ENCODE peak calls at places on chromosomes 4 and X, in seven cellular contexts. V is transverse colon, Q is H1, M is GM23338, A is sigmoid colon, E is esophagus muscularis mucosa, K is breast epithelium. D is an unnamed sample.
A peak's percentile ranks its signal among the peaks of the same experiment; 100 is the strongest.

GRCh38 chr4:6172093-6172926 is 28.0 kb downstream of the JAKMIP1 start:
- DNase-seq in V (no peak), Q (no peak), M (no peak), A (no peak), E (no peak), K (no peak), D (peak; percentile 43)

GRCh38 chrX:72382199-72382590 is 76.5 kb upstream of the CITED1 start:
- DNase-seq in V (no peak), Q (no peak), M (no peak), A (no peak), E (no peak), K (no peak), D (no peak)

GRCh38 chr4:34170941-34171340 is 2073.4 kb downstream of the ARAP2 start:
- DNase-seq in V (no peak), Q (no peak), M (no peak), A (no peak), E (no peak), K (no peak), D (no peak)

GRCh38 chr4:181569553-181569952 is 673.6 kb upstream of the TENM3 start:
- DNase-seq in V (no peak), Q (no peak), M (peak; percentile 62), A (no peak), E (no peak), K (no peak), D (no peak)

GRCh38 chr4:11805837-11806236 is 377.1 kb upstream of the HS3ST1 start:
- DNase-seq in V (no peak), Q (no peak), M (peak; percentile 46), A (no peak), E (no peak), K (no peak), D (no peak)

GRCh38 chrX:85012098-85012497 is 8.4 kb downstream of the APOOL start:
- DNase-seq in V (no peak), Q (no peak), M (no peak), A (no peak), E (no peak), K (no peak), D (no peak)

GRCh38 chr4:114076865-114077264 is 97.4 kb upstream of the ARSJ start:
- DNase-seq in V (no peak), Q (no peak), M (no peak), A (no peak), E (no peak), K (no peak), D (no peak)

GRCh38 chr4:141668200-141668599 is 31.8 kb downstream of the IL15 start:
- DNase-seq in V (no peak), Q (no peak), M (no peak), A (no peak), E (no peak), K (no peak), D (no peak)

GRCh38 chrX:750263-750662 is 119.7 kb downstream of the SHOX start:
- DNase-seq in V (no peak), Q (no peak), M (no peak), A (no peak), E (no peak), K (no peak), D (no peak)

GRCh38 chrX:24395775-24396174 is 35.3 kb downstream of the SUPT20HL1 start:
- DNase-seq in V (peak; percentile 29), Q (no peak), M (peak; percentile 75), A (no peak), E (no peak), K (peak; percentile 33), D (peak; percentile 31)

GRCh38 chrX:77731821-77732419 is 54.1 kb downstream of the ATRX start:
- DNase-seq in V (no peak), Q (no peak), M (peak; percentile 28), A (no peak), E (no peak), K (no peak), D (no peak)

DNA sequence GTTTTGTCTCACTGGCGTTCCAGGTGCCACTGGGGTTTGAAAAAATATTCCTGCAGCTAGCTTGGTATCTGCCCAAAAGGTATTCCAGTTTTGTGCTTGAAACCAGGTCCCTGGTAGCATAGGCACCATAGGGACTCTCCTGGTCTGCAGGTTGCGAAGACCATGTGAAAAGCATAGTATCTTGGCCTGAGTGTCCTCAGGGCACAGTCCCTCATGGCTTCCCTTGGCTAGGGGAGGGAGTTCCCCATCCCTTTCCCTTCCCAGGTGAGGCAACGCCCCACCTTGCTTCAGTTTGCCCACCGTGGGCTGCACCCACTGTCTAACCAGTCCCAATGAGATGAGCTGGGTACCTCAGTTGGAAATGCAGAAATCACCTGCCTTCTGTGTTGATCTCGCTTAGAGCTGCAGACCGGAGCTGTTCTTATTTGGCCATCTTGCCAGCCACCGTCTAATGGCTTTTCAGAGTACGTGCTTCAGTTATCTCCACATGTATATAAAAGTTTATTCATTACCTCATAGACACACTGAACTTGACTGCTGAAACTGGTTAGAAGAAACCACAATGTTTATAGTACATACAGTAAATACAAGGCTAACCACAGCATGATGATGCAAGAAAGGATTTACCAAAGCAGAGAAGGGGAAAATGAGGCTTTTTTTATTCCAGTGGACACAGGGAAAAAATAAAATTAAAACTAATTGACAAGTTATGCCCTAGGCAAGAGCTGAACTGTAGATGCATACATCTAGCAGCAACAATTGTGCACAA is 10.6 kb downstream of the PBDC1 start:
- DNase-seq in V (no peak), Q (no peak), M (no peak), A (no peak), E (no peak), K (no peak), D (no peak)
- H3K27ac ChIP-seq in V (no peak overlapping the region), Q (no peak overlapping the region), M (no peak overlapping the region), A (no peak overlapping the region), E (no peak overlapping the region), K (peak overlapping the region; percentile 1), D (no peak overlapping the region)

DNA sequence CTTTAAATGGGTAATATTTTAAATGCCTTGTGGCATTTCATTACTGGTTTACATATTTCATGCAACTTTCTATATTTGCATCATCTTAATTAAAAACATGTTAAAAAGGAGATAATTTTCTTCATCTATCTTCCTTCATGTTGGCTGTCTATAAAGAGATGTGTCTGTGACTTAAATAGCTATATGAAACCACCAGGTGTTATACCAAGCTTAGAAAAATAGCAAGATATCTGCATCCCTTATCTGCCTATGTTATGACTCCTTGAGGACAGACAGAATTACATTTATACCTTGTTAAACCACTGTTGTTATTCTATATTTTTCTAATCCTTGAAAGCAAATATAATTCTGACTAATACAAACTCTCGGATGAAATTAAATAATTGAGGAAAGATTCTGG is 763.8 kb upstream of the GALNTL6 start:
- DNase-seq in V (no peak), Q (no peak), M (no peak), A (no peak), E (no peak), K (no peak), D (no peak)
- TF ChIP-seq CTCF in V (no peak), Q (no peak), M (no peak), A (no peak), E (no peak), K (no peak), D (no peak)

GRCh38 chrX:150692837-150693781 is at the start of gene MTMR1:
- DNase-seq in V (peak; percentile 42), Q (no peak), M (peak; percentile 29), A (peak; percentile 67), E (no peak), K (no peak), D (peak; percentile 44)

GRCh38 chrX:150694738-150695410 is 1.7 kb downstream of the MTMR1 start:
- DNase-seq in V (no peak), Q (no peak), M (no peak), A (no peak), E (no peak), K (no peak), D (no peak)

GRCh38 chrX:150692296-150692695 is 900 bp upstream of the MTMR1 start:
- DNase-seq in V (no peak), Q (no peak), M (no peak), A (no peak), E (no peak), K (no peak), D (no peak)

GRCh38 chrX:150696264-150696789 is 3.1 kb downstream of the MTMR1 start:
- DNase-seq in V (no peak), Q (no peak), M (no peak), A (no peak), E (no peak), K (no peak), D (no peak)

DNA sequence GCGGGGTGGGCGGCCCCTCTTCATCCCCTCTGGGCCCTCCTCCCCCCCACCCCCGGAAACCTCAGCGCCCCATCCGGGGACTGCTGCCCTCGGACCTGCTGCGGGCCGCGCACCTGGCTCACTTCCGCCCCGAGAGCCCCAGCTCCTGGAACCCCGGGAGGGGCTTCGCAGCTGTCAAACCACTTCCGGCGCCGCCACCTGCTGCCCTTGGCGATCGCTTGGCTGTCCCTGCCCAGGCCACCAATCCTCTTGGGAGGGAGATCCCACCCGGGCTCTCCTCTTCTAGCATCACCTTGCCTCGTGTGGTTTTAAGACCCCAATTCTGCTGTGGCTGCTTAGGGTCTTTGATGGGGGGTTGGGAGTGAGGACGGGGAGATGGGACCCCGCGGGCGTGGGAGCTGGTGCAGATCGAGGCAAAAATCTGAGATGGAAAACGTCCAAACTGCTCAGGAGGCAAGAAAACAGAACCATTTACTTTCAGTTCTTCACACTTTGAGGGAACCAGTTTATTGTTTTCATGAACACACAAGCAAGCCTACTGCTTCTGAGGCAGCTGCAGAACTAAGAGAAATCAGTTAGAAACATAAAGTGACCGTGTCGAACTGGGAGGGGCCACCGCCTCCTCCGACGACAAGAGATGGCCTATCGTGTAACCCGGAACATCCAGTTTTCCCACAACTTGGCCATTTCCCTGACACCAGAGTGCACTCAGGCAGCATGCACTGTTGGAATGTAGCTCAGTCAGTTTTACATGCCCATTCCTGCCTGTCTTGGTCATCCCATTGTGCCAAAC is 782 bp downstream of the MTMR1 start:
- DNase-seq in V (peak; percentile 80), Q (peak; percentile 64), M (peak; percentile 74), A (peak; percentile 69), E (no peak), K (peak; percentile 87), D (peak; percentile 66)
- TF ChIP-seq POLR2AphosphoS5 in V (no peak), Q (no peak), M (no peak), A (peak; percentile 18), E (no peak), K (no peak), D (no peak)

GRCh38 chr4:152564336-152564735 is 28.4 kb upstream of the FBXW7 start:
- DNase-seq in V (no peak), Q (no peak), M (no peak), A (no peak), E (no peak), K (no peak), D (no peak)

GRCh38 chr4:152559641-152560040 is 23.7 kb upstream of the FBXW7 start:
- DNase-seq in V (no peak), Q (no peak), M (no peak), A (no peak), E (no peak), K (no peak), D (no peak)

GRCh38 chr4:152563209-152563608 is 27.3 kb upstream of the FBXW7 start:
- DNase-seq in V (no peak), Q (no peak), M (no peak), A (no peak), E (no peak), K (no peak), D (no peak)

GRCh38 chr4:152571296-152571695 is 35.4 kb upstream of the FBXW7 start:
- DNase-seq in V (no peak), Q (no peak), M (no peak), A (no peak), E (no peak), K (no peak), D (no peak)

DNA sequence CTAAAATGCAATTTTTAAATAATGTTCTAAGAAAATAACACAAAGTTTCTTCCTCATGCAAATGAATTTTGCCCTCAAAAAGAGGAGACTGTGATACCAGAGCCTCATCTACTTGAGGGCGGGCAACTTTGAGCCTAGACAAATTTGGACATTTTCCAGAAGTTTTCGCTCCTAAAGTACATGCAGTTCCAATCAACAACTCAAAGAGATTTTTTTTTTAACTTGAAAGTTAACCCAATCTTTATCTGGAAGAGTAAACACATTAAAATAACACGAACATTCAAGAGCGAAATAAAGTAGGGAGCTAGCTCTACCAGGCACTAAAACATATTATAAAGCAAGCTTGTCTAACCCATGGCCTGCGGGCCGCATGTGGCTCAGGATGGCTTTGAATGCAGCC is 29.4 kb upstream of the FBXW7 start:
- DNase-seq in V (no peak), Q (no peak), M (no peak), A (no peak), E (no peak), K (no peak), D (peak; percentile 46)
- H3K27ac ChIP-seq in V (no peak overlapping the region), Q (no peak overlapping the region), M (no peak overlapping the region), A (no peak overlapping the region), E (no peak overlapping the region), K (no peak overlapping the region), D (peak overlapping the region; percentile 74)

D was measured in stomach.